ENCODE peak calls at places on chromosomes 12 and 14, in six cellular contexts. One of them, this sample, is unnamed. For H3K4me1, the result is how much of the 10 kb centered on the place peaks cover.

GRCh38 chr12:44314007-44314500 is 478.2 kb downstream of the TMEM117 start:
- DNase-seq in right lobe of liver: no peak
- DNase-seq in PC-3: peak
- DNase-seq in upper lobe of right lung: no peak
- DNase-seq in astrocyte: peak
- DNase-seq in uterus: no peak
- DNase-seq in this sample: no peak

GRCh38 chr14:41146391-41146790 is 460.3 kb upstream of the LRFN5 start:
- DNase-seq in PC-3: no peak
- DNase-seq in astrocyte: no peak
- DNase-seq in upper lobe of right lung: no peak
- DNase-seq in uterus: no peak
- DNase-seq in right lobe of liver: no peak
- DNase-seq in this sample: no peak

GRCh38 chr12:84077692-84078091 is 834.9 kb downstream of the SLC6A15 start:
- DNase-seq in PC-3: no peak
- DNase-seq in upper lobe of right lung: no peak
- DNase-seq in uterus: no peak
- DNase-seq in right lobe of liver: no peak
- DNase-seq in astrocyte: no peak
- DNase-seq in this sample: no peak

GRCh38 chr12:101824831-101825230 is 5.9 kb downstream of the GNPTAB start:
- DNase-seq in PC-3: no peak
- DNase-seq in right lobe of liver: no peak
- DNase-seq in astrocyte: no peak
- DNase-seq in upper lobe of right lung: no peak
- DNase-seq in uterus: no peak
- DNase-seq in this sample: no peak

GRCh38 chr14:69696633-69697557 is 70.0 kb upstream of the SRSF5 start:
- DNase-seq in upper lobe of right lung: no peak
- DNase-seq in astrocyte: peak
- DNase-seq in right lobe of liver: no peak
- DNase-seq in PC-3: no peak
- DNase-seq in uterus: no peak
- DNase-seq in this sample: no peak

GRCh38 chr14:59176764-59177163 is 11.7 kb upstream of the DAAM1 start:
- DNase-seq in PC-3: no peak
- DNase-seq in right lobe of liver: no peak
- DNase-seq in upper lobe of right lung: no peak
- DNase-seq in astrocyte: no peak
- DNase-seq in uterus: no peak
- DNase-seq in this sample: no peak

GRCh38 chr14:23174266-23174665 is 9.2 kb downstream of the SLC7A8 start:
- DNase-seq in PC-3: no peak
- DNase-seq in astrocyte: no peak
- DNase-seq in uterus: peak
- DNase-seq in right lobe of liver: no peak
- DNase-seq in upper lobe of right lung: no peak
- DNase-seq in this sample: no peak

GRCh38 chr14:28766505-28767238 is at the start of gene FOXG1:
- DNase-seq in PC-3: no peak
- DNase-seq in astrocyte: no peak
- DNase-seq in uterus: no peak
- DNase-seq in right lobe of liver: no peak
- DNase-seq in upper lobe of right lung: no peak
- DNase-seq in this sample: no peak

GRCh38 chr12:45601390-45601789 is 128.1 kb upstream of the ARID2 start:
- DNase-seq in uterus: no peak
- DNase-seq in upper lobe of right lung: no peak
- DNase-seq in astrocyte: no peak
- DNase-seq in PC-3: peak
- DNase-seq in right lobe of liver: no peak
- DNase-seq in this sample: no peak

GRCh38 chr14:63893701-63894458 is 41.1 kb downstream of the SYNE2 start:
- DNase-seq in astrocyte: peak
- DNase-seq in upper lobe of right lung: no peak
- DNase-seq in uterus: peak
- DNase-seq in right lobe of liver: peak
- DNase-seq in PC-3: no peak
- DNase-seq in this sample: peak

GRCh38 chr12:104534162-104534856 is 77.6 kb downstream of the CHST11 start:
- DNase-seq in right lobe of liver: no peak
- DNase-seq in uterus: no peak
- DNase-seq in astrocyte: no peak
- DNase-seq in PC-3: no peak
- DNase-seq in upper lobe of right lung: no peak
- DNase-seq in this sample: no peak

GRCh38 chr12:62724947-62725447 is 210.0 kb downstream of the PPM1H start:
- DNase-seq in astrocyte: peak
- DNase-seq in upper lobe of right lung: no peak
- DNase-seq in PC-3: peak
- DNase-seq in right lobe of liver: no peak
- DNase-seq in uterus: peak
- DNase-seq in this sample: peak

GRCh38 chr14:106619618-106620017 is 1093.2 kb downstream of the TMEM121 start:
- DNase-seq in astrocyte: no peak
- DNase-seq in upper lobe of right lung: no peak
- DNase-seq in right lobe of liver: no peak
- DNase-seq in uterus: no peak
- DNase-seq in PC-3: no peak
- DNase-seq in this sample: no peak

GRCh38 chr12:47377414-47378221 is 297.9 kb upstream of the AMIGO2 start:
- DNase-seq in astrocyte: peak
- DNase-seq in PC-3: peak
- DNase-seq in upper lobe of right lung: peak
- DNase-seq in right lobe of liver: peak
- DNase-seq in uterus: peak
- DNase-seq in this sample: peak

GRCh38 chr12:88305491-88305890 is 163.4 kb downstream of the TMTC3 start:
- DNase-seq in PC-3: peak
- DNase-seq in astrocyte: no peak
- DNase-seq in upper lobe of right lung: no peak
- DNase-seq in uterus: no peak
- DNase-seq in right lobe of liver: no peak
- DNase-seq in this sample: no peak

GRCh38 chr12:69501154-69501895 is 31.1 kb downstream of the FRS2 start:
- DNase-seq in upper lobe of right lung: no peak
- DNase-seq in PC-3: peak
- DNase-seq in right lobe of liver: no peak
- DNase-seq in uterus: no peak
- DNase-seq in astrocyte: peak
- DNase-seq in this sample: no peak

GRCh38 chr14:75223664-75224154 is 47.3 kb upstream of the TMED10 start:
- DNase-seq in uterus: no peak
- DNase-seq in upper lobe of right lung: no peak
- DNase-seq in PC-3: no peak
- DNase-seq in astrocyte: no peak
- DNase-seq in right lobe of liver: no peak
- DNase-seq in this sample: no peak

GRCh38 chr14:95699397-95699796 is 13.2 kb downstream of the TCL1B start:
- DNase-seq in uterus: no peak
- DNase-seq in astrocyte: no peak
- DNase-seq in upper lobe of right lung: no peak
- DNase-seq in right lobe of liver: no peak
- DNase-seq in PC-3: no peak
- DNase-seq in this sample: no peak

GRCh38 chr14:85934123-85934885 is 404.4 kb downstream of the FLRT2 start:
- DNase-seq in right lobe of liver: peak
- DNase-seq in uterus: peak
- DNase-seq in astrocyte: no peak
- DNase-seq in upper lobe of right lung: no peak
- DNase-seq in PC-3: peak
- DNase-seq in this sample: no peak

GRCh38 chr12:57110189-57111045 is 745 bp downstream of the STAT6 start:
- DNase-seq in right lobe of liver: peak
- DNase-seq in uterus: peak
- DNase-seq in PC-3: peak
- DNase-seq in astrocyte: no peak
- DNase-seq in upper lobe of right lung: peak
- DNase-seq in this sample: no peak

GRCh38 chr14:26200675-26201074 is 397.2 kb downstream of the NOVA1 start:
- DNase-seq in uterus: no peak
- DNase-seq in PC-3: peak
- DNase-seq in astrocyte: peak
- DNase-seq in right lobe of liver: no peak
- DNase-seq in upper lobe of right lung: no peak
- DNase-seq in this sample: no peak

GRCh38 chr12:18700254-18700653 is 37.6 kb downstream of the PLCZ1 start:
- DNase-seq in PC-3: no peak
- DNase-seq in right lobe of liver: no peak
- DNase-seq in uterus: peak
- DNase-seq in upper lobe of right lung: no peak
- DNase-seq in astrocyte: peak
- DNase-seq in this sample: no peak

GRCh38 chr12:11397366-11397765 is 2.0 kb upstream of the PRB2 start:
- DNase-seq in PC-3: no peak
- DNase-seq in uterus: no peak
- DNase-seq in astrocyte: no peak
- DNase-seq in right lobe of liver: no peak
- DNase-seq in upper lobe of right lung: no peak
- DNase-seq in this sample: no peak

GRCh38 chr12:24696800-24697199 is 252.1 kb downstream of the BCAT1 start:
- DNase-seq in uterus: no peak
- DNase-seq in PC-3: no peak
- DNase-seq in right lobe of liver: no peak
- DNase-seq in upper lobe of right lung: no peak
- DNase-seq in astrocyte: no peak
- DNase-seq in this sample: no peak

GRCh38 chr12:24695657-24696329 is 253.1 kb downstream of the BCAT1 start:
- DNase-seq in right lobe of liver: no peak
- DNase-seq in PC-3: no peak
- DNase-seq in astrocyte: peak
- DNase-seq in upper lobe of right lung: no peak
- DNase-seq in uterus: no peak
- DNase-seq in this sample: no peak

GRCh38 chr12:24698972-24699371 is 249.9 kb downstream of the BCAT1 start:
- DNase-seq in uterus: no peak
- DNase-seq in right lobe of liver: no peak
- DNase-seq in astrocyte: no peak
- DNase-seq in PC-3: no peak
- DNase-seq in upper lobe of right lung: no peak
- DNase-seq in this sample: no peak

GRCh38 chr12:24697769-24698168 is 251.1 kb downstream of the BCAT1 start:
- DNase-seq in right lobe of liver: no peak
- DNase-seq in PC-3: no peak
- DNase-seq in astrocyte: no peak
- DNase-seq in upper lobe of right lung: no peak
- DNase-seq in uterus: no peak
- DNase-seq in this sample: no peak

GRCh38 chr12:24697295-24697694 is 251.6 kb downstream of the BCAT1 start:
- DNase-seq in upper lobe of right lung: no peak
- DNase-seq in uterus: no peak
- DNase-seq in astrocyte: no peak
- DNase-seq in PC-3: no peak
- DNase-seq in right lobe of liver: no peak
- DNase-seq in this sample: no peak
- H3K4me1 ChIP-seq in upper lobe of right lung: under half
- H3K4me1 ChIP-seq in uterus: under half
- H3K4me1 ChIP-seq in astrocyte: under half
- H3K4me1 ChIP-seq in PC-3: under half
- H3K4me1 ChIP-seq in right lobe of liver: under half
- H3K4me1 ChIP-seq in this sample: under half

DNA sequence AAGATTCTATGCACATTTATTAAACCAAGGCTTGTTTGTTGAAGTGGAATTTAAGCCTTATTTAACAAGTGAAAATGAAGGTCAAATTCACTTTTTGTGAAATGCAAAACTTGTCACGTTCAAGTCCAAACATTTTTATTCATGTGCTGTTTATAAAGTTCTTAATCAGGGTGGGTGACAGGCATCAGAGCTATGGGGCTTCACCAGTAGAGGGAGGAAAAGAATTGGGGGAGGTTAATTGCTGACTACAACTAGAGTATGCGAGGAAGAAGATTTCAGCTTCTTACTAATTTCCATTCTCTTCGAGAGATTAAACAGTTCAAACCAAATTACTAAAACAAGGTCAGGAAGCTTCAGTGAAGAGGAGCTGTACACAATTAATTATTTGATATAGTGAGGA is 9.7 kb downstream of the MOK start:
- DNase-seq in right lobe of liver: no peak
- DNase-seq in upper lobe of right lung: no peak
- DNase-seq in PC-3: peak
- DNase-seq in uterus: no peak
- DNase-seq in astrocyte: peak
- DNase-seq in this sample: no peak
- TF ChIP-seq CTCF in right lobe of liver: peak
- TF ChIP-seq CTCF in upper lobe of right lung: no peak
- TF ChIP-seq CTCF in PC-3: peak
- TF ChIP-seq CTCF in uterus: peak
- TF ChIP-seq CTCF in astrocyte: peak
- TF ChIP-seq CTCF in this sample: peak

GRCh38 chr12:121989266-121989950 is 32.3 kb upstream of the BCL7A start:
- DNase-seq in right lobe of liver: no peak
- DNase-seq in astrocyte: no peak
- DNase-seq in PC-3: no peak
- DNase-seq in uterus: no peak
- DNase-seq in upper lobe of right lung: no peak
- DNase-seq in this sample: no peak

GRCh38 chr12:121992059-121992879 is 29.4 kb upstream of the BCL7A start:
- DNase-seq in PC-3: peak
- DNase-seq in uterus: no peak
- DNase-seq in upper lobe of right lung: peak
- DNase-seq in astrocyte: peak
- DNase-seq in right lobe of liver: no peak
- DNase-seq in this sample: no peak

GRCh38 chr12:121989951-121990647 is 31.6 kb upstream of the BCL7A start:
- DNase-seq in astrocyte: no peak
- DNase-seq in upper lobe of right lung: no peak
- DNase-seq in uterus: no peak
- DNase-seq in PC-3: no peak
- DNase-seq in right lobe of liver: no peak
- DNase-seq in this sample: no peak

GRCh38 chr12:121986494-121987245 is 35.0 kb upstream of the BCL7A start:
- DNase-seq in uterus: no peak
- DNase-seq in upper lobe of right lung: no peak
- DNase-seq in right lobe of liver: no peak
- DNase-seq in astrocyte: no peak
- DNase-seq in PC-3: no peak
- DNase-seq in this sample: no peak

GRCh38 chr12:121990692-121991603 is 30.7 kb upstream of the BCL7A start:
- DNase-seq in right lobe of liver: no peak
- DNase-seq in upper lobe of right lung: no peak
- DNase-seq in PC-3: peak
- DNase-seq in uterus: no peak
- DNase-seq in astrocyte: peak
- DNase-seq in this sample: no peak
- H3K27ac ChIP-seq in right lobe of liver: no peak
- H3K27ac ChIP-seq in upper lobe of right lung: peak
- H3K27ac ChIP-seq in PC-3: peak
- H3K27ac ChIP-seq in uterus: no peak
- H3K27ac ChIP-seq in astrocyte: peak
- H3K27ac ChIP-seq in this sample: no peak

GRCh38 chr12:106081606-106082005 is 57.1 kb downstream of the NUAK1 start:
- DNase-seq in right lobe of liver: no peak
- DNase-seq in uterus: no peak
- DNase-seq in PC-3: no peak
- DNase-seq in upper lobe of right lung: no peak
- DNase-seq in astrocyte: peak
- DNase-seq in this sample: no peak
- H3K4me1 ChIP-seq in right lobe of liver: under half
- H3K4me1 ChIP-seq in uterus: under half
- H3K4me1 ChIP-seq in PC-3: under half
- H3K4me1 ChIP-seq in upper lobe of right lung: under half
- H3K4me1 ChIP-seq in astrocyte: half or more
- H3K4me1 ChIP-seq in this sample: half or more

This sample was measured in thoracic aorta.